ENCODE peak calls at places on chromosomes 6 and 20, in four cellular contexts. Z is A549, B is H54, C is IMR-90. W is an unnamed sample.

GRCh38 chr6:169844946-169845345 is 93.5 kb downstream of the ERMARD start:
- DNase-seq in C (no peak), B (no peak), Z (no peak), W (no peak)

GRCh38 chr20:35490736-35491181 is 35.4 kb downstream of the CEP250 start:
- DNase-seq in Z (no peak), B (no peak), C (no peak), W (no peak)

GRCh38 chr6:170137176-170137891 is 153.5 kb downstream of the DLL1 start:
- DNase-seq in B (no peak), C (no peak), Z (no peak), W (peak)

GRCh38 chr6:148223424-148223842 is 119.2 kb upstream of the SASH1 start:
- DNase-seq in C (peak), Z (no peak), B (no peak), W (no peak)

GRCh38 chr6:151044465-151045441 is 179.3 kb downstream of the MTHFD1L start:
- DNase-seq in Z (peak), B (peak), C (peak), W (peak)

GRCh38 chr20:53080969-53081871 is 109.1 kb downstream of the TSHZ2 start:
- DNase-seq in B (peak), C (peak), Z (no peak), W (peak)

GRCh38 chr6:138410972-138411667 is 7.1 kb downstream of the HEBP2 start:
- DNase-seq in Z (no peak), C (peak), B (peak), W (no peak)

GRCh38 chr20:41052742-41053419 is 24.3 kb downstream of the TOP1 start:
- DNase-seq in C (peak), B (no peak), Z (no peak), W (peak)

GRCh38 chr20:24987244-24987643 is 5.3 kb downstream of the APMAP start:
- DNase-seq in Z (no peak), B (no peak), C (peak), W (no peak)

GRCh38 chr20:7692478-7692877 is 247.8 kb downstream of the HAO1 start:
- DNase-seq in B (no peak), C (no peak), Z (no peak), W (no peak)

GRCh38 chr6:136791296-136792065 is 796 bp downstream of the MAP3K5 start:
- DNase-seq in Z (peak), C (peak), B (no peak), W (peak)

GRCh38 chr6:24403501-24403824 is 727 bp downstream of the MRS2 start:
- DNase-seq in Z (no peak), C (no peak), B (no peak), W (no peak)

GRCh38 chr20:57609086-57609841 is 11.0 kb downstream of the ZBP1 start:
- DNase-seq in B (no peak), C (no peak), Z (no peak), W (no peak)

GRCh38 chr20:48493966-48494365 is 333.8 kb downstream of the PREX1 start:
- DNase-seq in Z (no peak), C (no peak), B (no peak), W (no peak)

GRCh38 chr6:42104095-42104806 is 38.2 kb downstream of the C6orf132 start:
- DNase-seq in B (no peak), Z (no peak), C (no peak), W (no peak)

GRCh38 chr6:101806241-101806640 is 412.7 kb downstream of the GRIK2 start:
- DNase-seq in Z (no peak), B (no peak), C (peak), W (no peak)

GRCh38 chr20:43448748-43449535 is 8.8 kb upstream of the SRSF6 start:
- DNase-seq in B (peak), C (peak), Z (peak), W (peak)

GRCh38 chr6:9161731-9162130 is 726.4 kb upstream of the SLC35B3 start:
- DNase-seq in Z (no peak), B (no peak), C (no peak), W (no peak)

GRCh38 chr20:53164072-53164471 is 191.9 kb downstream of the TSHZ2 start:
- DNase-seq in C (no peak), Z (no peak), B (no peak), W (no peak)

GRCh38 chr20:8155229-8155628 is 23.2 kb downstream of the PLCB1 start:
- DNase-seq in Z (no peak), C (peak), B (no peak), W (no peak)

GRCh38 chr6:117907600-117908245 is 659 bp downstream of the SLC35F1 start:
- DNase-seq in Z (no peak), C (no peak), B (no peak), W (peak)

GRCh38 chr6:106731843-106732160 is 102.4 kb downstream of the QRSL1 start:
- DNase-seq in C (no peak), Z (no peak), B (no peak), W (no peak)

GRCh38 chr6:11766589-11767450 is 11.8 kb downstream of the ADTRP start:
- DNase-seq in C (peak), Z (peak), B (peak), W (peak)

GRCh38 chr6:110816677-110817076 is 1.4 kb upstream of the CDK19 start:
- DNase-seq in Z (no peak), C (no peak), B (no peak), W (no peak)

GRCh38 chr6:7545509-7546369 is 4.3 kb downstream of the DSP start:
- DNase-seq in B (no peak), Z (no peak), C (peak), W (no peak)

GRCh38 chr6:49463612-49463967 is 420 bp downstream of the CENPQ start:
- DNase-seq in Z (no peak), B (no peak), C (no peak), W (no peak)

GRCh38 chr6:49556429-49556837 is 6.0 kb downstream of the C6orf141 start:
- DNase-seq in B (peak), Z (peak), C (peak), W (peak)

GRCh38 chr6:26459023-26459810 is 1.5 kb downstream of the BTN2A1 start:
- DNase-seq in B (no peak), Z (no peak), C (peak), W (no peak)

GRCh38 chr20:3068986-3069900 is 2.2 kb upstream of the OXT start:
- DNase-seq in B (peak), Z (no peak), C (peak), W (no peak)

GRCh38 chr20:43191946-43192847 is 2.5 kb upstream of the PTPRT start:
- DNase-seq in C (no peak), B (peak), Z (peak), W (peak)

GRCh38 chr6:37972994-37973757 is 153.6 kb downstream of the ZFAND3 start:
- DNase-seq in Z (no peak), C (no peak), B (no peak), W (no peak)

GRCh38 chr6:38876470-38876869 is 161.4 kb downstream of the DNAH8 start:
- DNase-seq in Z (no peak), C (no peak), B (no peak), W (no peak)

GRCh38 chr6:139117734-139118133 is 17.1 kb upstream of the HECA start:
- DNase-seq in C (no peak), B (no peak), Z (no peak), W (no peak)

GRCh38 chr6:78157606-78158005 is 504.8 kb downstream of the MEI4 start:
- DNase-seq in B (no peak), Z (no peak), C (no peak), W (no peak)

GRCh38 chr6:64520050-64520449 is 884.4 kb downstream of the PHF3 start:
- DNase-seq in Z (peak), B (peak), C (peak), W (no peak)

DNA sequence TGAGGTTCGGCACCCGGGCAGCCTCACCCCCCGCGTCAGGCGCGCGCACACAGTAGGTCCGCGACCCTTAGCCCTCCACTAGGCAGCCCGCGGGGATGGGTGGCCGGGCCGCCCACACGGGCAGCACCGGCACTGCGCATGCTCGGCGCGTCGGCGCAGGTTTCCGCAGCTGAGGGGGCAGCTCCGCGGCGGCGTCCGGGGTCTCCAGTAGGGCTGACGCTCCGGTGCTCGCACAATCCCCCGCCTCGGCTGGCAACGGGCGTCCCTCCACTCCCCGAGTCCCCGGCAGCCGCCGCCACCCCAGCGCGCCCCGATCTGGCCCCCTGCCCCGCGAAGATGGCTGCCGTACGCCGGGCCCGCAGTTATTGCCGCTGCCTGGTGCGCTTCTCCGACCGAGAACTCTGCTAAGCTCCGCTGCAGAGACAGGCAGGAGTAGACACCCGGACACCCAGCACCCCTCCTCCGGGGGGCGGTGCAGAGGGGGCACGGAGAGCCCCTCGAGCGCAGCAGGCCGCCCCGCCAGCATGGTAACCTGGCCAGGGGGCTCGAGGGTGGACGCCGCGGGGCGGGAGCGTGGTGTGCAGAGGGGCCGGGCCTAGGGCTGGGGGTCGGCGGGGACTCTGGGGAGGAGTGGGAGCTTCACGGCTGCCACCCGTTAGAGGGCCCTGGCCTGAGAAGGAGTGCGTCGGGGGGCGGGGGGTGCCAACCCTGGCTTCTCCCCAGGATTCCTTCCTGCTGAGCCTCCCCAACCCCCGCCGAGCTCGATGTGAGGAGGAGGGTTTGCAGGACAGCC is at the start of gene FBXO9:
- DNase-seq in C (no peak), Z (peak), B (peak), W (peak)
- TF ChIP-seq POLR2A in C (no peak), Z (peak), B (peak), W (peak)

DNA sequence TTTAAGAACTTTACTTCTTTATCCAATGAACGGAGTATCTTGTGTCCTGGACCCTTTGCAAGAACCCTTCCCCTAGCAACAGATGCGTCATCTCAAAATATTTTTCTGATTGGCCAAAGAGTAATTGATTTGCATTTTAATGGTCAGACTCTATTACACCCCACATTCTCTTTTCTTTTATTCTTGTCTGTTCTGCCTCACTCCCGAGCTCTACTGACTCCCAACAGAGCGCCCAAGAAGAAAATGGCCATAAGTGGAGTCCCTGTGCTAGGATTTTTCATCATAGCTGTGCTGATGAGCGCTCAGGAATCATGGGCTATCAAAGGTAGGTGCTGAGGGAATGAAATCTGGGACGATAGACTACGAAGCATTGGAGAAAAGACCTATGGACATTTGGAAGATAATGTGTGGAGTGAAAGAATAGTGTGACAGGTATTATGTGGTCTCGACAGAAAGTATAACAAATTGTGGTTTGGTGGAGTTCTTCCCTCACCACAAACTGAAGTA is at the start of gene HLA-DRA:
- DNase-seq in Z (no peak), C (peak), B (peak), W (no peak)
- TF ChIP-seq POLR2A in Z (no peak), C (no peak), B (no peak), W (peak)

GRCh38 chr6:69771158-69771906 is 25.5 kb downstream of the LMBRD1 start:
- DNase-seq in C (no peak), Z (no peak), B (no peak), W (no peak)

GRCh38 chr6:69763763-69764162 is 33.0 kb downstream of the LMBRD1 start:
- DNase-seq in B (no peak), Z (no peak), C (no peak), W (no peak)

GRCh38 chr6:69768664-69769063 is 28.1 kb downstream of the LMBRD1 start:
- DNase-seq in Z (no peak), C (no peak), B (no peak), W (no peak)
- TF ChIP-seq POLR2A in Z (no peak), C (no peak), B (no peak), W (no peak)

DNA sequence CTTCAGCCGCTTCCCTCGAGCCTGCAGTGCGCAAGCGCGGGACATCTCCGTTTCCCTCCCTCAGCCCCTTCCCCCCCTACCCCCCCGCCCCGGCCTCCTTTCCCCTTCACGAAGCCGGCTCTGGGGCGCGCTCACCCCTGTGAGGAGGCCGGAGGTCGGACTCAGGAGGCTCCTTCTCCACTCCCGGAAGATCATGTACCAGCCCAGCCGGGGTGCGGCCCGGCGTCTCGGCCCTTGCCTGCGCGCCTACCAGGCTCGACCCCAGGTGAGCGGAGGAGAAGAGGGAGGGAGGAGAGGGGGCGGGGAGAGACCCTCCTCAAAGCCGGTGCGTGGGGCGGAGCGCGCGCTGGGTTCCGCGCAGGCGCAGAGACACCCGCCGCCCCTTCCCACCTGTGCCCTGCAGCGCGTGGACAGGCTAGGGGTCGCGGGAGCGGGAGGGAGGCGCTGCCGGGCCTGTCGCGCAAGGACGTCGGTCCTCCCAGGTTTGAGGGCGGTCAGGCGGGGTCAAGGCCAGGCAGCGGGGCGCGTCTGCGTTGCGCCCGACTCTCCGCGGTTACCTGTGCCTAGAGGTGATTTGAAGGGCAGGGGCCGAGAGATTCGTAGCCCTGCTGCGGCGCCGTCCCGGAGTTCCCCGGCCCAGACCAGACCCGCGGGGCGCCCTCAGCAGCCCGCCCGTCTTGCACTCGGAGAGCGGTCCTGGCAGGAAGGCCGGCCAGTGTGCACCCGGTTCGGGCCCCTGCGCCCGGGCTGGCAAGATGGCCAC is at the start of gene C6orf136:
- DNase-seq in B (peak), Z (peak), C (peak), W (peak)
- TF ChIP-seq POLR2A in B (peak), Z (peak), C (no peak), W (peak)

GRCh38 chr6:2973656-2974055 is 2.3 kb upstream of the SERPINB6 start:
- DNase-seq in C (no peak), Z (no peak), B (no peak), W (no peak)

GRCh38 chr6:2969549-2969948 is 1.8 kb downstream of the SERPINB6 start:
- DNase-seq in Z (no peak), C (no peak), B (no peak), W (no peak)

GRCh38 chr6:2970753-2971419 is 481 bp downstream of the SERPINB6 start:
- DNase-seq in C (peak), Z (peak), B (peak), W (peak)

GRCh38 chr6:2970034-2970685 is 1.2 kb downstream of the SERPINB6 start:
- DNase-seq in Z (no peak), B (no peak), C (peak), W (no peak)

GRCh38 chr6:2971420-2972218 is at the start of gene SERPINB6:
- DNase-seq in C (peak), Z (peak), B (peak), W (peak)
- TF ChIP-seq POLR2A in C (peak), Z (peak), B (peak), W (peak)

DNA sequence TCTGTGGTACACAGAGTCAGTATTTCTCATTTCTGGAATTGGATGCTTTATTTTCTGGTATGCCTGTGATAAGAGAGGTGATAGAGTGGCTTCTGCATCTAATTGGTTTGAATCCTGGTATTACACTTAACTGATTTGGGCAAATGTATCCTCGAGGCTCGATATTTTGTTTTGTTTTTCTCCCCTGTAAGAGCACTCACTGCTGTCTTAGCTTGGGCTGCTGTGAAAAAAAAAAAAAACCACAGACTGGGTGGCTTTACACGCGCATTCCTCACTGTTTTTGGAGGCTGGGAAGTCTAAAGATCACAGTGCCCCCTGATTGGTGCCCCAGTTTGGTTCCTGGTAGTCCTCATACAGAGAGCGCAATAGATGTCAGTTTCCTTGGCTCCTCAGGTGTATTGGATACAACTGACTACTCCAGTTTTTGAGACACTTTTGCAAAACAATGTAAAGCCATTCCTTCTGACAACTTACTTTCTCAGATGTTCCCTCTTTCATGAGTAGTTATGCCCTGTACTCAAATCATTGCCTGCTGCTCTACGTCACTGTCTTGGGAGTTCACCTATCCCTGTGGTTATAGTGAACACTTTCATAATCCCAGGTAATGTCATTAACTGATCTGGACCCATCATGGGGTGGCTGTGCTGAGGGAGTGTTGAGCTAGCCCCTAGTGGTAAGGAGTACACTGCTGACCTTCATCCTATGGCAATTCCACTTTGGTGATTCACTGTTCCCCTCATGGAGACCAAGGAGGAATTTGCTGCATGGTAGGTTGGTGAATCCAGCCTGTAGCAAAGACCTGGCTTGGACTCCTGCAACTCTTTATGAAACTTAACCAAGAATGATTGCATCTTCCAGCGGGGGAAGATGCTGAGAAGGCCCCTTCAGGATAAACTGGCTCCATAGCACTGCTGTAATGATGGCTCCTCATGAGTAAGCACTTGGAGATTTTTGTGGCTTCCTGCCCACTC is 3.5 kb upstream of the ACAT2 start:
- DNase-seq in Z (peak), C (peak), B (peak), W (no peak)
- TF ChIP-seq POLR2A in Z (no peak), C (no peak), B (no peak), W (no peak)

DNA sequence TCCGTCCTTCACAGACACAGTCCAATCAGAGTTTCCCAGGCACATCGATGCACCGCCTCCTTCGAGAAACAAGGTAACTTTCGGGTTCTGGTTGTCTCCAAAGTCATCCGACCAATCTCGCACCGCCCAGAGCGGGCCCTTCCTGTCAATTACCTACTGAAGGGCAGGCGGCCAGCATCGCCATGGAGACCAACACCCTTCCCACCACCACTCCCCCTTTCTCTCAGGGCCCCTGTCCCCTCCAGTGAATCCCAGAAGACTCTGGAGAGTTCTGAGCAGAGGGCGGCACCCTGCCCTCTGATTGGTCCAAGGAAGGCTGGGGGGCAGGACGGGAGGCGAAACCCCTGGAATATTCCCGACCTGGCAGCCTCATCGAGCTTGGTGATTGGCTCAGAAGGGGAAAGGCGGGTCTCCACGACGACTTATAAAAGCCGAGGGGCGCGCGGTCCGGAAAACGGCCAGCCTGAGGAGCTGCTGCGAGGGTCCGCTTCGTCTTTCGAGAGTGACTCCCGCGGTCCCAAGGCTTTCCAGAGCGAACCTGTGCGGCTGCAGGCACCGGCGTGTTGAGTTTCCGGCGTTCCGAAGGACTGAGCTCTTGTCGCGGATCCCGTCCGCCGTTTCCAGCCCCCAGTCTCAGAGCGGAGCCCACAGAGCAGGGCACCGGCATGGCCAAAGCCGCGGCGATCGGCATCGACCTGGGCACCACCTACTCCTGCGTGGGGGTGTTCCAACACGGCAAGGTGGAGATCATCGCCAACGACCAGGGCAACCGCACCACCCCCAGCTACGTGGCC is at the start of gene HSPA1B:
- DNase-seq in Z (peak), B (peak), C (peak), W (peak)
- TF ChIP-seq POLR2A in Z (peak), B (peak), C (peak), W (peak)